ENCODE peak calls at places on chromosomes 3 and 15, in six cellular contexts. P is mammary epithelial cell, A is neural progenitor cell, M is IMR-90, X is HCT116, K is HepG2. I is an unnamed sample.

GRCh38 chr3:138984816-138985215 is 21.3 kb downstream of the PRR23A start:
- DNase-seq in A (no peak), X (no peak), K (no peak), P (no peak), M (no peak), I (no peak)

GRCh38 chr15:63991706-63992105 is 54.6 kb downstream of the DAPK2 start:
- DNase-seq in P (no peak), A (no peak), K (no peak), X (no peak), M (no peak), I (no peak)

GRCh38 chr3:177753498-177754155 is 556.3 kb upstream of the TBL1XR1 start:
- DNase-seq in A (no peak), K (no peak), M (peak; percentile 39), X (no peak), P (peak; percentile 26), I (peak; percentile 48)

GRCh38 chr15:51024735-51025453 is 69.8 kb downstream of the TNFAIP8L3 start:
- DNase-seq in X (no peak), M (peak; percentile 14), K (no peak), A (no peak), P (peak; percentile 91), I (peak; percentile 77)

GRCh38 chr3:58973796-58974195 is 76.0 kb downstream of the CFAP20DC start:
- DNase-seq in M (peak; percentile 79), X (no peak), P (no peak), K (no peak), A (no peak), I (peak; percentile 61)

GRCh38 chr3:140630366-140630765 is 47.5 kb upstream of the TRIM42 start:
- DNase-seq in P (no peak), M (no peak), X (no peak), K (no peak), A (no peak), I (peak; percentile 37)

GRCh38 chr15:56831467-56831866 is 87.0 kb upstream of the TCF12 start:
- DNase-seq in A (no peak), P (no peak), M (no peak), K (no peak), X (no peak), I (no peak)

GRCh38 chr15:29844290-29844903 is 22.1 kb upstream of the TJP1 start:
- DNase-seq in K (no peak), M (peak; percentile 76), X (peak; percentile 58), P (peak; percentile 90), A (no peak), I (peak; percentile 31)

GRCh38 chr15:52529289-52529929 is 729 bp upstream of the MYO5A start:
- DNase-seq in K (no peak), P (no peak), X (no peak), A (no peak), M (no peak), I (no peak)

GRCh38 chr3:121976727-121977126 is 45.3 kb downstream of the ILDR1 start:
- DNase-seq in M (no peak), X (no peak), K (no peak), A (no peak), P (no peak), I (no peak)

GRCh38 chr15:53535886-53536285 is 223.6 kb downstream of the WDR72 start:
- DNase-seq in K (no peak), X (no peak), M (no peak), A (no peak), P (no peak), I (no peak)

GRCh38 chr3:137763594-137763938 is 549 bp upstream of the SOX14 start:
- DNase-seq in X (no peak), M (no peak), A (peak; percentile 45), P (no peak), K (no peak), I (no peak)

GRCh38 chr3:29412117-29412516 is 131.2 kb downstream of the RBMS3 start:
- DNase-seq in X (no peak), K (no peak), M (peak; percentile 45), P (no peak), A (no peak), I (peak; percentile 42)

GRCh38 chr3:12956316-12956660 is 114.9 kb upstream of the RPL32 start:
- DNase-seq in A (no peak), M (no peak), P (no peak), K (no peak), X (no peak), I (no peak)

GRCh38 chr3:38297537-38297936 is 15.4 kb downstream of the SLC22A14 start:
- DNase-seq in A (no peak), X (no peak), K (no peak), P (no peak), M (no peak), I (no peak)

GRCh38 chr3:63386568-63386967 is 108.5 kb downstream of the SYNPR start:
- DNase-seq in M (no peak), X (no peak), P (no peak), K (no peak), A (peak; percentile 56), I (no peak)

GRCh38 chr3:129944709-129945108 is 29.8 kb upstream of the TRH start:
- DNase-seq in M (no peak), K (no peak), P (no peak), A (no peak), X (no peak), I (no peak)

GRCh38 chr15:55823699-55824098 is 80.7 kb upstream of the PRTG start:
- DNase-seq in A (no peak), K (no peak), X (no peak), M (peak; percentile 23), P (no peak), I (no peak)

GRCh38 chr15:92733934-92734521 is 78.5 kb upstream of the FAM174B start:
- DNase-seq in K (no peak), A (no peak), P (no peak), X (no peak), M (peak; percentile 11), I (peak; percentile 55)

GRCh38 chr3:76107935-76108570 is 322.7 kb upstream of the ZNF717 start:
- DNase-seq in K (peak; percentile 1), X (peak; percentile 0), M (peak; percentile 61), P (peak; percentile 27), A (peak; percentile 24), I (peak; percentile 38)

GRCh38 chr15:68770206-68770605 is 50.5 kb downstream of the ANP32A start:
- DNase-seq in A (no peak), K (no peak), X (no peak), M (no peak), P (no peak), I (no peak)
- H3K9ac ChIP-seq in A (no peak overlapping the region), K (no peak overlapping the region), X (no peak overlapping the region), M (no peak overlapping the region), P (no peak overlapping the region), I (no peak overlapping the region)

GRCh38 chr15:40091861-40092415 is 16.7 kb downstream of the BMF start:
- DNase-seq in K (no peak), X (no peak), P (no peak), M (no peak), A (peak; percentile 85), I (no peak)
- H3K9ac ChIP-seq in K (peak overlapping the region; percentile 3), X (no peak overlapping the region), P (no peak overlapping the region), M (peak overlapping the region; percentile 61), A (no peak overlapping the region), I (no peak overlapping the region)

GRCh38 chr3:102688556-102688930 is 253.7 kb downstream of the ZPLD1 start:
- DNase-seq in K (no peak), X (no peak), M (no peak), P (no peak), A (no peak), I (no peak)

GRCh38 chr3:102691507-102691906 is 256.7 kb downstream of the ZPLD1 start:
- DNase-seq in P (no peak), M (no peak), K (no peak), A (no peak), X (no peak), I (no peak)

GRCh38 chr3:102682761-102683160 is 247.9 kb downstream of the ZPLD1 start:
- DNase-seq in M (no peak), K (no peak), P (no peak), X (no peak), A (no peak), I (no peak)

GRCh38 chr3:102686792-102687191 is 252.0 kb downstream of the ZPLD1 start:
- DNase-seq in K (no peak), P (no peak), A (no peak), M (no peak), X (no peak), I (no peak)

DNA sequence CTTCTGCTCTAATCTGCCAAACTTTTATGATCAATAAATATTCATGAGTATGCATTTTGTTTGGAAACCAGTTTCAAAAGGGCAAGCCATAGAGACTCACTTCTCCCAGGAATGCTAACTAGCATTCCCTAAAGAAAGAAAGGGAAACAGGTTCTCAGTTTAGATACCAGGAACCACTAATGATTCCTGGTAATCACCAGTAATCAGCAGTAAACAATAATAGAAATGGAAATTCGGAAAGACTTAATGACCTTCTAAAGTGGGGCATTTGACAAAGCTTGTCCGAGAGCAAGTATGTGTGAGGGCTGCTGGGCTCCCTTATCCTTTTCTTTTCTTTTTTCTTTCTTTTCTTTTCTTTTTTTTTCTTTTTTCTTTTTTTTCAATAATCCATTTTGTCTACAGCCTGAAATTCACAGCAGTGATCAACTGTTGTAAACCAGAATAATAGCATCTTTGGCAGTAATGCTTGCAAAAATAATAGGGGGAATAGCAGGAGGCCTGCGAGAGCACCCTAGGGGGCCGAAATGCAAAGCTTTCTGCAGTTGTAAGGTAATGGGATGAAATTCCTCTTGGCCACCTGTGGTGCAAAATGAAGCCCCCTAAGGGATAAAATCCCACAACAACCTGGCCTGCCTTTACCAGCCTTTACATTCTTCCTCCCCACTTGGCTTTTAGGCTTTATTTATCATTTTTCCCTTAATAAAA is 253.2 kb downstream of the ZPLD1 start:
- DNase-seq in P (no peak), M (no peak), K (no peak), X (no peak), A (peak; percentile 41), I (no peak)
- H3K9ac ChIP-seq in P (no peak overlapping the region), M (no peak overlapping the region), K (no peak overlapping the region), X (no peak overlapping the region), A (no peak overlapping the region), I (no peak overlapping the region)

DNA sequence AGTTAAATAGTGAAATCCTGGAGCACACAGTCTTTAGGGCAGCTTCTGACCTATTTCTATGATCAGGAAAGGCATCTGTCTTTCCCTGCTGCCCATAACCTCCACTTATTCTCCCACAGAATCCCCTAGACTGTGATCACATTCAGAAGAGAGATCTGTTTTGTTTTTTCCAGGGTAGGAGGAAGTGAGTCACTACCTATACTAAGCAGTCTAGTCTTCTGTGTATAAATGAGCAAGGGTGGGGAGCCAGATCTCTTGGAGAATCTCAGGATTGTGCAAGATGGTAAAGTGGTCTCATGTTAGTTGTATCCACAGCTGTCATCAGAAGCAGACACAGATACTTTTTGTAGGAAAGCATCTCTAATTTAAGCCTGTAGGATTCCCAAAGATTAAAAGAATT is 11.8 kb upstream of the FBXO22 start:
- DNase-seq in P (peak; percentile 70), K (peak; percentile 48), X (no peak), M (peak; percentile 96), A (no peak), I (peak; percentile 85)
- H3K9ac ChIP-seq in P (peak overlapping the region; percentile 2), K (no peak overlapping the region), X (peak overlapping the region; percentile 7), M (no peak overlapping the region), A (no peak overlapping the region), I (no peak overlapping the region)

GRCh38 chr3:6680119-6680806 is 180.7 kb upstream of the GRM7 start:
- DNase-seq in P (no peak), X (no peak), A (no peak), M (no peak), K (no peak), I (no peak)
- H3K9ac ChIP-seq in P (no peak overlapping the region), X (no peak overlapping the region), A (no peak overlapping the region), M (no peak overlapping the region), K (no peak overlapping the region), I (no peak overlapping the region)